ENCODE peak calls at places on chromosomes 12 and 14, in five cellular contexts. F is A172; Z is mucosa of descending colon; E is stimulated activated CD4-positive, alpha-beta T cell treated with anti-CD3 and anti-CD28 coated beads, Interleukin-1b, Interleukin-23, amount 100 ng/mL, for 1 hour; K is GF-D8. N is an unnamed sample.

GRCh38 chr12:47547077-47547476 is 158.8 kb downstream of the RPAP3 start:
- DNase-seq in E (no peak), F (peak), Z (no peak), K (no peak), N (peak)

GRCh38 chr12:79326225-79326624 is 364.5 kb downstream of the PAWR start:
- DNase-seq in K (no peak), F (no peak), Z (no peak), E (no peak), N (no peak)

GRCh38 chr12:69007858-69008314 is 74.9 kb upstream of the CPM start:
- DNase-seq in E (no peak), K (no peak), F (no peak), Z (peak), N (no peak)

GRCh38 chr12:78885466-78885865 is 20.9 kb downstream of the SYT1 start:
- DNase-seq in K (no peak), E (no peak), Z (no peak), F (no peak), N (no peak)

GRCh38 chr14:64186231-64187129 is 107.7 kb downstream of the ESR2 start:
- DNase-seq in E (no peak), K (no peak), Z (no peak), F (no peak), N (no peak)

GRCh38 chr14:54600685-54601084 is 33.8 kb downstream of the SAMD4A start:
- DNase-seq in F (no peak), E (no peak), K (no peak), Z (no peak), N (no peak)

GRCh38 chr12:9106610-9107541 is 8.8 kb downstream of the A2M start:
- DNase-seq in Z (no peak), E (no peak), K (no peak), F (no peak), N (no peak)

GRCh38 chr12:19811922-19812321 is 372.6 kb downstream of the AEBP2 start:
- DNase-seq in E (no peak), K (no peak), F (no peak), Z (no peak), N (no peak)

GRCh38 chr14:61042220-61042619 is 61.2 kb downstream of the SLC38A6 start:
- DNase-seq in F (no peak), E (no peak), K (no peak), Z (no peak), N (no peak)

GRCh38 chr12:108508243-108508642 is 6.8 kb upstream of the FICD start:
- DNase-seq in K (no peak), F (peak), E (no peak), Z (no peak), N (no peak)

GRCh38 chr12:115763376-115763775 is 514.1 kb downstream of the MED13L start:
- DNase-seq in E (no peak), K (no peak), F (no peak), Z (no peak), N (no peak)

GRCh38 chr12:414841-415240 is 13.4 kb downstream of the CCDC77 start:
- DNase-seq in K (no peak), E (no peak), Z (no peak), F (no peak), N (no peak)